ENCODE peak calls at places on chromosome 3, in five cellular contexts. E is transverse colon; S is EH; O is NCI-H1436; G is stimulated activated CD4-positive, alpha-beta T cell treated with anti-CD3 and anti-CD28 coated beads, TNF-alpha, amount 100 ng/mL, for 4 hours. L is an unnamed sample.

GRCh38 chr3:105957722-105958121 is 88.9 kb upstream of the CBLB start:
- DNase-seq in S (peak), O (no peak), G (no peak), E (no peak), L (peak)

GRCh38 chr3:86969500-86970189 is 21.3 kb downstream of the VGLL3 start:
- DNase-seq in O (no peak), S (peak), G (no peak), E (no peak), L (peak)

GRCh38 chr3:99845335-99845734 is 27.7 kb downstream of the CMSS1 start:
- DNase-seq in G (no peak), O (no peak), E (no peak), S (no peak), L (no peak)

GRCh38 chr3:149247025-149247710 is 25.5 kb upstream of the CP start:
- DNase-seq in E (no peak), O (no peak), S (peak), G (no peak), L (peak)

GRCh38 chr3:100231668-100232067 is 29.1 kb upstream of the TBC1D23 start:
- DNase-seq in O (no peak), S (peak), G (no peak), E (no peak), L (no peak)

GRCh38 chr3:126524429-126524988 is 554 bp downstream of the CHST13 start:
- DNase-seq in O (no peak), S (no peak), E (peak), G (no peak), L (no peak)

GRCh38 chr3:14231998-14232501 is 53.4 kb downstream of the LSM3 start:
- DNase-seq in O (no peak), S (peak), E (no peak), G (no peak), L (no peak)

GRCh38 chr3:42732829-42733459 is 30.3 kb upstream of the HHATL start:
- DNase-seq in S (no peak), E (no peak), O (no peak), G (no peak), L (no peak)

GRCh38 chr3:106560451-106560966 is 691.7 kb upstream of the CBLB start:
- DNase-seq in S (peak), O (no peak), E (no peak), G (no peak), L (peak)

GRCh38 chr3:138338816-138339215 is 9.2 kb upstream of the NME9 start:
- DNase-seq in G (no peak), O (no peak), E (no peak), S (no peak), L (no peak)

GRCh38 chr3:143315766-143316165 is 196.2 kb downstream of the CHST2 start:
- DNase-seq in E (no peak), S (no peak), G (no peak), O (no peak), L (no peak)

GRCh38 chr3:42078686-42079085 is 12.5 kb upstream of the TRAK1 start:
- DNase-seq in O (no peak), G (no peak), E (peak), S (peak), L (no peak)

L was measured in brain microvascular endothelial cell.